ENCODE peak calls at places on chromosomes 3 and 15, in five cellular contexts. L, Q, S, B and E are unnamed samples.

GRCh38 chr3:131803113-131803512 is 231.7 kb downstream of the CPNE4 start:
- DNase-seq in B (no peak), S (no peak), L (no peak), Q (no peak), E (no peak)

GRCh38 chr15:75104804-75105557 is 81.6 kb downstream of the PPCDC start:
- DNase-seq in Q (peak; percentile 89), B (peak; percentile 97), S (no peak), L (no peak), E (peak; percentile 29)

GRCh38 chr3:157335677-157336076 is 101.0 kb upstream of the PTX3 start:
- DNase-seq in Q (peak; percentile 73), S (no peak), B (peak; percentile 37), L (no peak), E (no peak)

GRCh38 chr3:49536875-49537533 is 17.3 kb upstream of the BSN start:
- DNase-seq in L (no peak), Q (no peak), S (no peak), B (no peak), E (no peak)

GRCh38 chr3:173396191-173397041 is 1.1 kb upstream of the NLGN1 start:
- DNase-seq in Q (peak; percentile 15), L (no peak), S (no peak), B (no peak), E (no peak)

GRCh38 chr3:4052691-4053090 is 250.5 kb upstream of the SETMAR start:
- DNase-seq in Q (no peak), S (no peak), L (no peak), B (no peak), E (no peak)

GRCh38 chr15:63338170-63338569 is 43.5 kb downstream of the CA12 start:
- DNase-seq in Q (no peak), L (no peak), B (no peak), S (no peak), E (no peak)

GRCh38 chr15:66067687-66068086 is 185.9 kb downstream of the MEGF11 start:
- DNase-seq in Q (no peak), L (no peak), S (no peak), B (no peak), E (no peak)

GRCh38 chr3:112378989-112379692 is 46.2 kb downstream of the CD200 start:
- DNase-seq in B (no peak), Q (peak; percentile 97), L (no peak), S (no peak), E (no peak)

GRCh38 chr3:33299395-33300081 is 22.3 kb downstream of the FBXL2 start:
- DNase-seq in S (no peak), Q (peak; percentile 73), B (no peak), L (no peak), E (peak; percentile 61)

GRCh38 chr15:71476823-71477222 is 333.5 kb upstream of the NR2E3 start:
- DNase-seq in Q (no peak), B (no peak), L (no peak), S (no peak), E (no peak)

GRCh38 chr3:138082085-138082991 is 33.1 kb downstream of the DZIP1L start:
- DNase-seq in B (peak; percentile 83), L (no peak), S (no peak), Q (peak; percentile 90), E (peak; percentile 46)

GRCh38 chr15:72584006-72584405 is 70.5 kb upstream of the GOLGA6B start:
- DNase-seq in Q (no peak), S (no peak), B (no peak), L (no peak), E (no peak)

GRCh38 chr15:74276560-74276959 is 40.4 kb downstream of the CCDC33 start:
- DNase-seq in Q (no peak), S (no peak), B (no peak), L (no peak), E (no peak)

GRCh38 chr3:158313344-158313927 is 203.5 kb downstream of the RSRC1 start:
- DNase-seq in Q (peak; percentile 48), S (no peak), L (peak; percentile 21), B (no peak), E (no peak)

GRCh38 chr15:80996247-80996646 is 4.5 kb upstream of the TLNRD1 start:
- DNase-seq in Q (peak; percentile 38), S (no peak), L (no peak), B (no peak), E (no peak)

DNA sequence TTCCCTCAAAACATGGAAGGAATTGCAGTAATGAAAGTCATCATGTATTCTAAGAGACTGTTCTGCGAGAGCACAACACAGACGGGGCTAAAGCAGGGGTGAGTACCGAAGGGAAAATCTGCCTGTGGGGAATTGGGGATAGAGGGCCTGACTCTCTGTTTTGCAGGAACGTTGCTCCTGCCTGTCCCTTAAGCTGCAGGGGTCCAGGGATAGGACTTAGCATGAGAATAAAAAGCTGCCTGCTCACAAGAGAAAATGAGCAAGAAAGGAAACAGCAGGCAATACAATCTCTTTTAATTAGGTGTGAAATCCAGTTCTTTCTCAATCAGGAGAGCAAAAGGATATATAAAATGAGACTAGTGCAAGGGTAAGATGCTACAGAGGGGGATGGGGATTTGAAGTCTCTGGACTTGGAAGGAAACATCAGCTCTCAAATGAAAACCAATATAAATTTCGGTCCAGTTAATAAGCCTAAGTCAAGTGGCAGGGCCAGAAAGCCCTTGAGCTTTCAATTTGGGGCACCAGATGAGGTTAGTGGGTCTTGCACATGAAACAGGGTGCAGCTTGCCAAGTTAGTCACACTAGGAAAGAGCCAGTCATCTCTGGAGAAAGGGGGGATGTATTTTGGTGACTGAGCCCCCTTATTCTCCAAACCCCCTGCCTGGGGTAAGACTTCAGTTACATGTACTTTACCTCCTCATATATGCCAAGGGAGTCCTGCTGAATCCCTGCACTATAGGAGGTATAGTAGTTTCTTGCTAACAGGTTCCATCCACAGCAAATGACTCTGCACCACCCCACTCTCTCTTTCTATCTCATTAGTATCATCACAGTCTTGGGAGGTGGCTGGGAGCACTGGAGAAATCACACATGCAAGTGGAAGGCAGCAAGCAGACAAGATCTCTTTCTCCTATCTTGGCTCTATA is 62.5 kb downstream of the TIGIT start:
- DNase-seq in L (no peak), Q (no peak), S (no peak), B (no peak), E (no peak)
- H3K4me3 ChIP-seq in L (no peak overlapping the region), Q (no peak overlapping the region), S (no peak overlapping the region), B (no peak overlapping the region), E (no peak overlapping the region)

GRCh38 chr15:89334510-89335288 is at the start of gene POLG:
- DNase-seq in S (peak; percentile 99), L (peak; percentile 99), Q (peak; percentile 100), B (peak; percentile 95), E (peak; percentile 97)

GRCh38 chr15:89333011-89333860 is 1.4 kb downstream of the POLG start:
- DNase-seq in B (no peak), S (no peak), Q (no peak), L (no peak), E (no peak)

GRCh38 chr15:89333959-89334509 is 590 bp downstream of the POLG start:
- DNase-seq in B (no peak), S (no peak), Q (no peak), L (peak; percentile 68), E (no peak)

GRCh38 chr15:89330881-89331595 is 3.6 kb downstream of the POLG start:
- DNase-seq in Q (no peak), S (no peak), L (no peak), B (no peak), E (no peak)

DNA sequence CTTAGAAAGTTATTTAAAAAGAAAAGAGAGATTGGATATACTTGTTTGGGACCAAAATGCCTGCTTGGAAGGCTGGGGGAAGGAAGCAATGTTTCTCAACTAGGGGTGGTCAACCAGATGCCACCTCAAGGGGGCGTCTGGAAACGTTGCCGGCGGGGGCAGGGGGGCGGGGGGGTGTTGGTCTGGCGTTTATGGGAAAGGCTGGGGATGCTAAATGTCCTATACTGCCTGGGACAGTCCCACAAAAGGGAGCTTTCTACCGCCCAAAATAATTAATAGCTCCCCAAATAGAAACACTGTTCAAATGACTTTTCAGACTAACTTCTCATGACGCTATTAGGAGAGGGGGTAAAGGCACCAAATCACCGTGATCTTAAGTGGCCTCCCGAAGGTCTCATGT is 2.2 kb downstream of the POLG start:
- DNase-seq in S (no peak), L (peak; percentile 58), B (no peak), Q (peak; percentile 17), E (no peak)
- TF ChIP-seq CTCF in S (peak; percentile 31), L (peak; percentile 53), B (peak; percentile 47), Q (peak; percentile 23), E (peak; percentile 36)

GRCh38 chr15:92853222-92853621 is 46.9 kb upstream of the CHD2 start:
- DNase-seq in Q (no peak), B (no peak), L (no peak), S (no peak), E (no peak)
- H3K4me3 ChIP-seq in Q (no peak overlapping the region), B (no peak overlapping the region), L (no peak overlapping the region), S (no peak overlapping the region), E (no peak overlapping the region)

DNA sequence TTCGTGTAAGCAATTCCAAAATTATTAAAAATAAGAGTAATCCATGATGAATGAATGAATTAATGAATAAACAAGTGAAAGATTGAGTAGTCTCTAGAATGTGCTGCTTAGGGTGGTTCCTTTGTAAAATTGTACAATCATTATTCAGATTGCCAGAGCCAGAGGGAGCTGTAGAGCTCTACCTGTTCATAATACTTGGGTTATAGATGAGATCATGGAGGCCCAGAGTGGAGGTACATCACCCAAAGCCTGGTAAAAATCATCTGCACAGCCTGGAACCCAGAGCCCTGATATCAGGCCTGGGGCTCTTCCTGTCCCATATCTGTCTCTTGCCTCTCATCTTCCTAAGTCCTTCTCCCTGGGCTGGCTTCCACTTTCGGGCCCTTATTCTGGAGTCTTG is 297.2 kb downstream of the RPLP1 start:
- DNase-seq in B (no peak), L (no peak), S (no peak), Q (peak; percentile 17), E (no peak)
- TF ChIP-seq CTCF in B (peak; percentile 19), L (peak; percentile 35), S (peak; percentile 21), Q (no peak), E (no peak)

GRCh38 chr3:192879346-192880031 is 38.2 kb downstream of the MB21D2 start:
- DNase-seq in B (peak; percentile 94), Q (peak; percentile 71), L (no peak), S (no peak), E (peak; percentile 95)
- H3K4me3 ChIP-seq in B (peak overlapping the region; percentile 3), Q (no peak overlapping the region), L (no peak overlapping the region), S (no peak overlapping the region), E (no peak overlapping the region)

DNA sequence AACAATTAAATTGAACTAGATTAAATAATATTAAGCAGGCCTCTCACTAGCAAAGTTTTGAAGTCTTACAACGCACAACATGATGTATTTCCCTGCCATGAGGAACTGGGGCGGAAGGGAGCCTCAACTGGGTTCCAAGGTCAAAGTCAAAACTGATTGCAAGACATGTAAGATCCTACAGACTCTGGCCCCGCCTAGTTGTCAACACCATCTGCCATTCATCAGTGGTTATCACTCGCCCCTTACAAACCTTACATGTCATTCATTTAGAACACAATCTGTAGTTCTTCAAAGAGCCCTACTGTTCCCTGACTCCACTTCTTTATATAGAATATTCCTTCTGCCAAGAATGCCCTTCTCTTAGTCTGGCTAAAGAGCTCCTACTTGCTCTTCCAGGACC is 10.0 kb downstream of the ATP13A3 start:
- DNase-seq in B (no peak), S (no peak), L (no peak), Q (no peak), E (no peak)
- TF ChIP-seq CTCF in B (no peak), S (no peak), L (no peak), Q (no peak), E (no peak)

GRCh38 chr15:41510728-41511127 is 2.9 kb downstream of the LTK start:
- DNase-seq in S (no peak), B (no peak), Q (no peak), L (no peak), E (no peak)
- H3K4me3 ChIP-seq in S (no peak overlapping the region), B (no peak overlapping the region), Q (no peak overlapping the region), L (no peak overlapping the region), E (no peak overlapping the region)